ENCODE peak calls at places on chromosomes 1 and 21, in ten cellular contexts. One of them, this sample, is unnamed.

GRCh38 chr1:212520746-212521145 is 87.8 kb upstream of the ATF3 start:
- DNase-seq in A172: no peak
- DNase-seq in activated CD4-positive, CD25-positive, alpha-beta regulatory T cell treated with anti-CD3 and anti-CD28 coated beads, Interleukin-2, amount 50 U/mL, for 72 hours: no peak
- DNase-seq in lower lobe of right lung: no peak
- DNase-seq in stimulated activated CD4-positive, alpha-beta T cell treated with anti-CD3 and anti-CD28 coated beads, Interleukin-15, amount 100 ng/mL, for 1 hour: no peak
- DNase-seq in NCI-H1436: no peak
- DNase-seq in activated CD4-positive, alpha-beta T cell treated with anti-CD3 and anti-CD28 coated beads, Interleukin-2, amount 10 ng/mL, durations not matched to agents 7 days and 5 days: no peak
- DNase-seq in ecto neural progenitor cell: no peak
- DNase-seq in CD8-positive, alpha-beta T cell: no peak
- DNase-seq in NCI-H2029: no peak
- DNase-seq in this sample: no peak

GRCh38 chr1:43443197-43443946 is 10.4 kb downstream of the HYI start:
- DNase-seq in A172: no peak
- DNase-seq in activated CD4-positive, CD25-positive, alpha-beta regulatory T cell treated with anti-CD3 and anti-CD28 coated beads, Interleukin-2, amount 50 U/mL, for 72 hours: peak; percentile 29
- DNase-seq in lower lobe of right lung: no peak
- DNase-seq in stimulated activated CD4-positive, alpha-beta T cell treated with anti-CD3 and anti-CD28 coated beads, Interleukin-15, amount 100 ng/mL, for 1 hour: no peak
- DNase-seq in NCI-H1436: no peak
- DNase-seq in activated CD4-positive, alpha-beta T cell treated with anti-CD3 and anti-CD28 coated beads, Interleukin-2, amount 10 ng/mL, durations not matched to agents 7 days and 5 days: no peak
- DNase-seq in ecto neural progenitor cell: no peak
- DNase-seq in CD8-positive, alpha-beta T cell: no peak
- DNase-seq in NCI-H2029: no peak
- DNase-seq in this sample: no peak

GRCh38 chr1:53943490-53944043 is 1.9 kb downstream of the IFT25 start:
- DNase-seq in A172: no peak
- DNase-seq in activated CD4-positive, CD25-positive, alpha-beta regulatory T cell treated with anti-CD3 and anti-CD28 coated beads, Interleukin-2, amount 50 U/mL, for 72 hours: no peak
- DNase-seq in lower lobe of right lung: no peak
- DNase-seq in stimulated activated CD4-positive, alpha-beta T cell treated with anti-CD3 and anti-CD28 coated beads, Interleukin-15, amount 100 ng/mL, for 1 hour: no peak
- DNase-seq in NCI-H1436: no peak
- DNase-seq in activated CD4-positive, alpha-beta T cell treated with anti-CD3 and anti-CD28 coated beads, Interleukin-2, amount 10 ng/mL, durations not matched to agents 7 days and 5 days: no peak
- DNase-seq in ecto neural progenitor cell: no peak
- DNase-seq in CD8-positive, alpha-beta T cell: no peak
- DNase-seq in NCI-H2029: no peak
- DNase-seq in this sample: no peak

GRCh38 chr1:237851209-237851845 is 39.4 kb downstream of the ZP4 start:
- DNase-seq in A172: peak; percentile 82
- DNase-seq in activated CD4-positive, CD25-positive, alpha-beta regulatory T cell treated with anti-CD3 and anti-CD28 coated beads, Interleukin-2, amount 50 U/mL, for 72 hours: no peak
- DNase-seq in lower lobe of right lung: peak; percentile 52
- DNase-seq in stimulated activated CD4-positive, alpha-beta T cell treated with anti-CD3 and anti-CD28 coated beads, Interleukin-15, amount 100 ng/mL, for 1 hour: no peak
- DNase-seq in NCI-H1436: peak; percentile 67
- DNase-seq in activated CD4-positive, alpha-beta T cell treated with anti-CD3 and anti-CD28 coated beads, Interleukin-2, amount 10 ng/mL, durations not matched to agents 7 days and 5 days: peak; percentile 13
- DNase-seq in ecto neural progenitor cell: peak; percentile 67
- DNase-seq in CD8-positive, alpha-beta T cell: no peak
- DNase-seq in NCI-H2029: peak; percentile 1
- DNase-seq in this sample: peak; percentile 5

GRCh38 chr21:44353200-44353970 is at the start of gene TRPM2:
- DNase-seq in A172: no peak
- DNase-seq in activated CD4-positive, CD25-positive, alpha-beta regulatory T cell treated with anti-CD3 and anti-CD28 coated beads, Interleukin-2, amount 50 U/mL, for 72 hours: no peak
- DNase-seq in lower lobe of right lung: peak; percentile 80
- DNase-seq in stimulated activated CD4-positive, alpha-beta T cell treated with anti-CD3 and anti-CD28 coated beads, Interleukin-15, amount 100 ng/mL, for 1 hour: no peak
- DNase-seq in NCI-H1436: no peak
- DNase-seq in activated CD4-positive, alpha-beta T cell treated with anti-CD3 and anti-CD28 coated beads, Interleukin-2, amount 10 ng/mL, durations not matched to agents 7 days and 5 days: peak; percentile 57
- DNase-seq in ecto neural progenitor cell: no peak
- DNase-seq in CD8-positive, alpha-beta T cell: peak; percentile 26
- DNase-seq in NCI-H2029: no peak
- DNase-seq in this sample: no peak

GRCh38 chr1:111030590-111030989 is 66.9 kb upstream of the LRIF1 start:
- DNase-seq in A172: peak; percentile 49
- DNase-seq in activated CD4-positive, CD25-positive, alpha-beta regulatory T cell treated with anti-CD3 and anti-CD28 coated beads, Interleukin-2, amount 50 U/mL, for 72 hours: no peak
- DNase-seq in lower lobe of right lung: no peak
- DNase-seq in stimulated activated CD4-positive, alpha-beta T cell treated with anti-CD3 and anti-CD28 coated beads, Interleukin-15, amount 100 ng/mL, for 1 hour: peak; percentile 5
- DNase-seq in NCI-H1436: peak; percentile 36
- DNase-seq in activated CD4-positive, alpha-beta T cell treated with anti-CD3 and anti-CD28 coated beads, Interleukin-2, amount 10 ng/mL, durations not matched to agents 7 days and 5 days: peak; percentile 81
- DNase-seq in ecto neural progenitor cell: no peak
- DNase-seq in CD8-positive, alpha-beta T cell: peak; percentile 37
- DNase-seq in NCI-H2029: peak; percentile 35
- DNase-seq in this sample: peak; percentile 59

GRCh38 chr1:228213917-228214808 is 6.3 kb downstream of the OBSCN start:
- DNase-seq in A172: no peak
- DNase-seq in activated CD4-positive, CD25-positive, alpha-beta regulatory T cell treated with anti-CD3 and anti-CD28 coated beads, Interleukin-2, amount 50 U/mL, for 72 hours: no peak
- DNase-seq in lower lobe of right lung: peak; percentile 45
- DNase-seq in stimulated activated CD4-positive, alpha-beta T cell treated with anti-CD3 and anti-CD28 coated beads, Interleukin-15, amount 100 ng/mL, for 1 hour: no peak
- DNase-seq in NCI-H1436: no peak
- DNase-seq in activated CD4-positive, alpha-beta T cell treated with anti-CD3 and anti-CD28 coated beads, Interleukin-2, amount 10 ng/mL, durations not matched to agents 7 days and 5 days: no peak
- DNase-seq in ecto neural progenitor cell: no peak
- DNase-seq in CD8-positive, alpha-beta T cell: no peak
- DNase-seq in NCI-H2029: no peak
- DNase-seq in this sample: no peak

GRCh38 chr1:17572264-17572985 is 32.9 kb downstream of the ARHGEF10L start:
- DNase-seq in A172: no peak
- DNase-seq in activated CD4-positive, CD25-positive, alpha-beta regulatory T cell treated with anti-CD3 and anti-CD28 coated beads, Interleukin-2, amount 50 U/mL, for 72 hours: no peak
- DNase-seq in lower lobe of right lung: no peak
- DNase-seq in stimulated activated CD4-positive, alpha-beta T cell treated with anti-CD3 and anti-CD28 coated beads, Interleukin-15, amount 100 ng/mL, for 1 hour: no peak
- DNase-seq in NCI-H1436: no peak
- DNase-seq in activated CD4-positive, alpha-beta T cell treated with anti-CD3 and anti-CD28 coated beads, Interleukin-2, amount 10 ng/mL, durations not matched to agents 7 days and 5 days: no peak
- DNase-seq in ecto neural progenitor cell: no peak
- DNase-seq in CD8-positive, alpha-beta T cell: no peak
- DNase-seq in NCI-H2029: no peak
- DNase-seq in this sample: no peak

GRCh38 chr21:44969965-44970755 is 30.3 kb downstream of the SLX9 start:
- DNase-seq in A172: peak; percentile 86
- DNase-seq in activated CD4-positive, CD25-positive, alpha-beta regulatory T cell treated with anti-CD3 and anti-CD28 coated beads, Interleukin-2, amount 50 U/mL, for 72 hours: no peak
- DNase-seq in lower lobe of right lung: no peak
- DNase-seq in stimulated activated CD4-positive, alpha-beta T cell treated with anti-CD3 and anti-CD28 coated beads, Interleukin-15, amount 100 ng/mL, for 1 hour: no peak
- DNase-seq in NCI-H1436: no peak
- DNase-seq in activated CD4-positive, alpha-beta T cell treated with anti-CD3 and anti-CD28 coated beads, Interleukin-2, amount 10 ng/mL, durations not matched to agents 7 days and 5 days: no peak
- DNase-seq in ecto neural progenitor cell: no peak
- DNase-seq in CD8-positive, alpha-beta T cell: no peak
- DNase-seq in NCI-H2029: no peak
- DNase-seq in this sample: no peak

GRCh38 chr21:31929548-31929947 is 56.7 kb downstream of the HUNK start:
- DNase-seq in A172: no peak
- DNase-seq in activated CD4-positive, CD25-positive, alpha-beta regulatory T cell treated with anti-CD3 and anti-CD28 coated beads, Interleukin-2, amount 50 U/mL, for 72 hours: no peak
- DNase-seq in lower lobe of right lung: no peak
- DNase-seq in stimulated activated CD4-positive, alpha-beta T cell treated with anti-CD3 and anti-CD28 coated beads, Interleukin-15, amount 100 ng/mL, for 1 hour: no peak
- DNase-seq in NCI-H1436: no peak
- DNase-seq in activated CD4-positive, alpha-beta T cell treated with anti-CD3 and anti-CD28 coated beads, Interleukin-2, amount 10 ng/mL, durations not matched to agents 7 days and 5 days: no peak
- DNase-seq in ecto neural progenitor cell: no peak
- DNase-seq in CD8-positive, alpha-beta T cell: no peak
- DNase-seq in NCI-H2029: no peak
- DNase-seq in this sample: no peak